ENCODE peak calls at places on chromosome 20, in six cellular contexts. One of them, this sample, is unnamed.

GRCh38 chr20:54382419-54382818 is 93.0 kb upstream of the DOK5 start:
- DNase-seq in central memory CD8-positive, alpha-beta T cell: no peak
- DNase-seq in endothelial cell: no peak
- DNase-seq in esophagus squamous epithelium: no peak
- DNase-seq in heart right ventricle: no peak
- DNase-seq in HT1080: no peak
- DNase-seq in this sample: no peak

GRCh38 chr20:18046535-18046934 is 11.2 kb downstream of the OVOL2 start:
- DNase-seq in endothelial cell: no peak
- DNase-seq in central memory CD8-positive, alpha-beta T cell: no peak
- DNase-seq in esophagus squamous epithelium: no peak
- DNase-seq in HT1080: no peak
- DNase-seq in heart right ventricle: no peak
- DNase-seq in this sample: no peak

GRCh38 chr20:53258741-53259140 is 286.6 kb downstream of the TSHZ2 start:
- DNase-seq in HT1080: no peak
- DNase-seq in central memory CD8-positive, alpha-beta T cell: no peak
- DNase-seq in esophagus squamous epithelium: no peak
- DNase-seq in endothelial cell: no peak
- DNase-seq in heart right ventricle: no peak
- DNase-seq in this sample: peak; percentile 4

GRCh38 chr20:49276895-49277785 is 717 bp downstream of the ZNFX1 start:
- DNase-seq in central memory CD8-positive, alpha-beta T cell: no peak
- DNase-seq in endothelial cell: peak; percentile 13
- DNase-seq in esophagus squamous epithelium: no peak
- DNase-seq in HT1080: no peak
- DNase-seq in heart right ventricle: peak; percentile 39
- DNase-seq in this sample: no peak

GRCh38 chr20:34798328-34798727 is 27.1 kb downstream of the NCOA6 start:
- DNase-seq in endothelial cell: no peak
- DNase-seq in heart right ventricle: no peak
- DNase-seq in esophagus squamous epithelium: no peak
- DNase-seq in central memory CD8-positive, alpha-beta T cell: no peak
- DNase-seq in HT1080: no peak
- DNase-seq in this sample: no peak

GRCh38 chr20:26208296-26209091 is 511.8 kb upstream of the ZNF337 start:
- DNase-seq in heart right ventricle: no peak
- DNase-seq in endothelial cell: peak; percentile 53
- DNase-seq in HT1080: no peak
- DNase-seq in central memory CD8-positive, alpha-beta T cell: no peak
- DNase-seq in esophagus squamous epithelium: no peak
- DNase-seq in this sample: no peak

GRCh38 chr20:46374383-46374782 is 32.0 kb downstream of the ELMO2 start:
- DNase-seq in endothelial cell: no peak
- DNase-seq in HT1080: no peak
- DNase-seq in heart right ventricle: no peak
- DNase-seq in central memory CD8-positive, alpha-beta T cell: no peak
- DNase-seq in esophagus squamous epithelium: no peak
- DNase-seq in this sample: no peak

GRCh38 chr20:64214952-64215351 is 40.6 kb upstream of the PCMTD2 start:
- DNase-seq in central memory CD8-positive, alpha-beta T cell: no peak
- DNase-seq in HT1080: no peak
- DNase-seq in esophagus squamous epithelium: no peak
- DNase-seq in endothelial cell: no peak
- DNase-seq in heart right ventricle: no peak
- DNase-seq in this sample: peak; percentile 27

GRCh38 chr20:46458891-46459750 is 52.7 kb upstream of the ELMO2 start:
- DNase-seq in esophagus squamous epithelium: no peak
- DNase-seq in heart right ventricle: no peak
- DNase-seq in HT1080: no peak
- DNase-seq in endothelial cell: peak; percentile 77
- DNase-seq in central memory CD8-positive, alpha-beta T cell: no peak
- DNase-seq in this sample: peak; percentile 21

GRCh38 chr20:47810686-47811347 is 25.5 kb upstream of the SULF2 start:
- DNase-seq in endothelial cell: no peak
- DNase-seq in central memory CD8-positive, alpha-beta T cell: no peak
- DNase-seq in HT1080: no peak
- DNase-seq in heart right ventricle: no peak
- DNase-seq in esophagus squamous epithelium: no peak
- DNase-seq in this sample: no peak

GRCh38 chr20:19519461-19519860 is 238.6 kb upstream of the RIN2 start:
- DNase-seq in heart right ventricle: no peak
- DNase-seq in esophagus squamous epithelium: no peak
- DNase-seq in HT1080: no peak
- DNase-seq in endothelial cell: no peak
- DNase-seq in central memory CD8-positive, alpha-beta T cell: no peak
- DNase-seq in this sample: no peak

This sample was measured in bronchial epithelial cell.